ENCODE peak calls at places on chromosomes 5 and 9, in five cellular contexts. A, U, S, H and R are unnamed samples.

GRCh38 chr5:124932791-124933600 is 186.6 kb upstream of the ZNF608 start:
- DNase-seq in S (no peak), A (peak; percentile 47), U (no peak), H (no peak), R (no peak)

GRCh38 chr9:22452415-22453010 is 5.9 kb downstream of the DMRTA1 start:
- DNase-seq in U (no peak), A (peak; percentile 31), H (no peak), S (peak; percentile 17), R (peak; percentile 6)

GRCh38 chr5:148976569-148977321 is 86.1 kb downstream of the SH3TC2 start:
- DNase-seq in S (no peak), H (no peak), A (peak; percentile 48), U (no peak), R (no peak)

GRCh38 chr5:91151947-91152346 is 231.2 kb downstream of the ARRDC3 start:
- DNase-seq in S (peak; percentile 4), H (no peak), A (peak; percentile 90), U (no peak), R (peak; percentile 48)

GRCh38 chr5:61619289-61619688 is 287.2 kb downstream of the ZSWIM6 start:
- DNase-seq in H (no peak), S (no peak), U (no peak), A (no peak), R (no peak)

GRCh38 chr5:172607213-172607793 is 33.8 kb upstream of the NEURL1B start:
- DNase-seq in H (no peak), S (no peak), A (peak; percentile 3), U (no peak), R (no peak)

GRCh38 chr5:178416919-178417318 is 173.3 kb downstream of the COL23A1 start:
- DNase-seq in U (no peak), A (peak; percentile 31), H (no peak), S (no peak), R (peak; percentile 23)

GRCh38 chr5:132840896-132841818 is 10.7 kb upstream of the SHROOM1 start:
- DNase-seq in S (no peak), A (peak; percentile 34), H (no peak), U (no peak), R (no peak)

GRCh38 chr9:124202447-124202971 is 55.2 kb upstream of the NEK6 start:
- DNase-seq in A (peak; percentile 16), H (no peak), U (peak; percentile 88), S (no peak), R (no peak)

GRCh38 chr9:124196814-124197176 is 61.0 kb upstream of the NEK6 start:
- DNase-seq in A (no peak), S (no peak), H (no peak), U (no peak), R (no peak)

GRCh38 chr9:124198948-124199347 is 58.8 kb upstream of the NEK6 start:
- DNase-seq in H (no peak), A (no peak), S (no peak), U (no peak), R (no peak)

GRCh38 chr9:124199474-124199873 is 58.3 kb upstream of the NEK6 start:
- DNase-seq in H (no peak), S (no peak), U (no peak), A (no peak), R (no peak)

GRCh38 chr9:124197177-124198095 is 60.3 kb upstream of the NEK6 start:
- DNase-seq in A (no peak), S (no peak), H (no peak), U (no peak), R (no peak)
- TF ChIP-seq MAFK in A (no peak), S (no peak), H (no peak), U (no peak), R (no peak)

GRCh38 chr9:277595-278330 is 63.1 kb downstream of the DOCK8 start:
- DNase-seq in H (no peak), U (no peak), A (no peak), S (no peak), R (no peak)

GRCh38 chr9:268616-269015 is 54.0 kb downstream of the DOCK8 start:
- DNase-seq in H (no peak), A (no peak), U (no peak), S (no peak), R (no peak)

GRCh38 chr9:270657-271237 is 56.1 kb downstream of the DOCK8 start:
- DNase-seq in H (no peak), S (no peak), U (no peak), A (no peak), R (no peak)

GRCh38 chr9:274101-274500 is 59.4 kb downstream of the DOCK8 start:
- DNase-seq in H (no peak), U (no peak), A (no peak), S (no peak), R (no peak)

GRCh38 chr9:272251-273213 is 57.9 kb downstream of the DOCK8 start:
- DNase-seq in S (no peak), H (no peak), U (peak; percentile 26), A (no peak), R (no peak)
- TF ChIP-seq MAFK in S (no peak), H (no peak), U (no peak), A (no peak), R (no peak)

DNA sequence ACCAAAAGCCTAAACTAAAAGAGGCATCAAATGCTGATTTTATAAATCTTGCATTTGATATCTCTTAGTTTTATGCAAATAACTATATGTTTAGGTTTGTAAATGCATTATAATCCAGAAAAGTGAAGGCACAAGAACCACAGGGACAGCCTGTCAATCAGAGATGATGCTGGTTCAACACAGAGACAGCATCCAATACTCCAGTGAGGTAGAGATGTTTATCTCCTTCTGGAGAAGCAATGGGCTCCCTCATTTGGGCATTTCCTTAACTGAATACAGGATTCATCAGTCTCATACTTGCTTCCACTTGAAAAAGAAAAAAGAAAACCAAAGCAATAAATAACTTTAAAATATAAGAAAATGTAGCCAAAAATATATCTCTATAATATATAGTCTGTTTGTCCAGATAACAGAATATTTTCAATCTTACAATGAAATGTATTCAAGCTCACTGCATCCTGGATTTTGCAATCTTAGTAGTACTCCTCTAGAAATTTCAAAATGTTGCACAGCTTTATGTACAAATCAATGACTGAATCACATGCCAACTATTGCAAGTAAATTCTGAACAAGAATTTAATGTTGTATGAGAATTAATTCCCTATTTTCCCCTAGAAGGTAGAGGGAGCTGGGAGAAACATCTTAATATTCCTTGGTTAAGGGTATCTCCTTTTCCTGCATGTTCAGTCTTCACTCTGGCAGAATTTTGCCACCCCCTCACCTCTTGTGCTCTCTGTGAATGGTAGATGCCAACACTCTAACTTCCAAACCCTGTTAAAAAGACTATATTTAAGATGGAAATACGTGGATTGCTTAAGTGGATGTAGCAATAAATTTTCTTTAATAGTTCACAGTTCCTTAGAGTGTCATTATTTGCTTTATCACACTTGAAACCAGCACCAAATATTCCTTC is 191.1 kb upstream of the GAS1 start:
- DNase-seq in H (no peak), A (no peak), U (no peak), S (no peak), R (no peak)
- TF ChIP-seq MAFK in H (no peak), A (no peak), U (no peak), S (no peak), R (no peak)

GRCh38 chr5:73263001-73263710 is 90.2 kb downstream of the TMEM174 start:
- DNase-seq in A (no peak), H (no peak), U (no peak), S (no peak), R (no peak)
- TF ChIP-seq MAFK in A (no peak), H (no peak), U (no peak), S (no peak), R (no peak)

DNA sequence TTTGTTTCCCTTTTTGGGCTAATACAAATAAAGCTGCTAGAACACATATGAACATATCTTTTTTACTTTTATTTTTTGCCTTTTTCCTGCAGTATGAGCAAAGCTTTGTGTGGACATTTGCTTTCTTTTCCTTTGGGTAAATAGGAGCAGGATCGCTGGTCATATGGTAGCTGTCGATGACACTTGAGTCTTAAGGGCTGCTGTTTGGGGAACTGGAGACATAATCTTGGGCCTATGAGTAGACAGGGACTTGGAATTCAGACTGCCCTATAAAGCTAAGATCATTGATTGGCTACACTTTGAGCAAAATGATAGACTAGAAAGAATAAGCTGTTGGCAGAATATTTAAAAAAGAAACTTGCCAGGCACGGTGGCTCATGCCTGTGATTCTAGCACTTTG is 60.9 kb upstream of the ABL1 start:
- DNase-seq in H (no peak), U (no peak), S (no peak), A (no peak), R (no peak)
- TF ChIP-seq MAFK in H (no peak), U (no peak), S (no peak), A (no peak), R (no peak)